ENCODE peak calls at places on chromosomes 7 and 10, in six cellular contexts. L is fibroblast of lung, P is lower leg skin, R is heart right ventricle, W is tibial artery, K is mesothelial cell of epicardium. X is an unnamed sample.

GRCh38 chr7:140723002-140723401 is 26.5 kb downstream of the NDUFB2 start:
- DNase-seq in R (no peak), K (no peak), L (no peak), P (no peak), W (no peak), X (no peak)

GRCh38 chr10:33494694-33495093 is 160.2 kb upstream of the NRP1 start:
- DNase-seq in K (no peak), P (no peak), W (no peak), R (no peak), L (no peak), X (no peak)

GRCh38 chr10:29617880-29618340 is 16.9 kb downstream of the SVIL start:
- DNase-seq in P (no peak), K (no peak), W (no peak), L (no peak), R (peak; percentile 44), X (no peak)

GRCh38 chr10:30980951-30981616 is 50.6 kb downstream of the ZNF438 start:
- DNase-seq in P (peak; percentile 93), K (no peak), L (peak; percentile 72), W (peak; percentile 88), R (peak; percentile 82), X (no peak)

GRCh38 chr7:92763636-92764423 is 72.5 kb downstream of the CDK6 start:
- DNase-seq in K (no peak), R (no peak), L (peak; percentile 91), P (no peak), W (no peak), X (no peak)

GRCh38 chr7:90412458-90413184 is 9.4 kb downstream of the CLDN12 start:
- DNase-seq in K (no peak), W (no peak), L (no peak), R (no peak), P (no peak), X (no peak)

GRCh38 chr10:117804470-117805011 is 242.2 kb downstream of the RAB11FIP2 start:
- DNase-seq in R (no peak), W (no peak), L (no peak), P (peak; percentile 15), K (no peak), X (no peak)

GRCh38 chr7:48279420-48279819 is 108.2 kb downstream of the ABCA13 start:
- DNase-seq in K (no peak), L (no peak), W (no peak), P (no peak), R (no peak), X (no peak)

GRCh38 chr7:2833087-2833910 is 10.8 kb downstream of the GNA12 start:
- DNase-seq in W (no peak), L (no peak), K (no peak), R (no peak), P (no peak), X (no peak)

GRCh38 chr7:150924256-150924851 is 53.8 kb downstream of the KCNH2 start:
- DNase-seq in W (no peak), L (no peak), P (no peak), K (no peak), R (no peak), X (no peak)

GRCh38 chr7:67937717-67938191 is 941.1 kb downstream of the TYW1 start:
- DNase-seq in W (no peak), R (peak; percentile 15), P (peak; percentile 25), K (peak; percentile 42), L (peak; percentile 97), X (peak; percentile 1)

GRCh38 chr10:75399461-75400162 is 2.0 kb downstream of the ZNF503 start:
- DNase-seq in R (peak; percentile 85), K (peak; percentile 80), L (peak; percentile 69), P (peak; percentile 79), W (peak; percentile 80), X (peak; percentile 66)

GRCh38 chr7:55130554-55131198 is 111.9 kb downstream of the EGFR start:
- DNase-seq in R (peak; percentile 46), P (no peak), L (peak; percentile 95), W (peak; percentile 52), K (no peak), X (peak; percentile 46)

GRCh38 chr7:131493559-131493958 is 62.9 kb downstream of the PODXL start:
- DNase-seq in W (no peak), L (no peak), K (no peak), P (no peak), R (no peak), X (no peak)

GRCh38 chr10:8059191-8059936 is 4.9 kb downstream of the GATA3 start:
- DNase-seq in L (no peak), R (no peak), P (no peak), K (no peak), W (no peak), X (no peak)

GRCh38 chr7:2224934-2225333 is 7.8 kb downstream of the MAD1L1 start:
- DNase-seq in L (no peak), P (peak; percentile 50), R (no peak), W (no peak), K (no peak), X (no peak)

GRCh38 chr7:32257632-32258031 is 187.4 kb upstream of the PDE1C start:
- DNase-seq in P (no peak), W (no peak), K (no peak), R (no peak), L (no peak), X (no peak)

GRCh38 chr7:127886248-127886647 is 145.0 kb downstream of the LRRC4 start:
- DNase-seq in W (no peak), L (no peak), P (no peak), K (no peak), R (no peak), X (no peak)

GRCh38 chr7:55251911-55252310 is 113.2 kb upstream of the LANCL2 start:
- DNase-seq in W (no peak), K (no peak), L (no peak), R (no peak), P (no peak), X (no peak)

GRCh38 chr7:73869011-73869785 is 8.2 kb downstream of the TMEM270 start:
- DNase-seq in W (no peak), R (no peak), L (peak; percentile 55), P (no peak), K (no peak), X (no peak)

GRCh38 chr10:127926455-127926854 is 19.6 kb downstream of the PTPRE start:
- DNase-seq in P (no peak), K (no peak), R (no peak), L (no peak), W (no peak), X (no peak)

GRCh38 chr7:96179341-96179740 is 142.6 kb downstream of the SLC25A13 start:
- DNase-seq in L (peak; percentile 7), R (no peak), K (no peak), P (no peak), W (no peak), X (no peak)

GRCh38 chr7:96178581-96178980 is 143.3 kb downstream of the SLC25A13 start:
- DNase-seq in L (no peak), W (no peak), P (no peak), K (no peak), R (no peak), X (no peak)

GRCh38 chr7:96181174-96181573 is 140.7 kb downstream of the SLC25A13 start:
- DNase-seq in R (no peak), K (no peak), W (no peak), P (no peak), L (peak; percentile 10), X (no peak)

GRCh38 chr7:96177353-96177752 is 144.5 kb downstream of the SLC25A13 start:
- DNase-seq in W (no peak), K (no peak), P (no peak), R (no peak), L (no peak), X (no peak)

GRCh38 chr7:96179863-96180262 is 142.0 kb downstream of the SLC25A13 start:
- DNase-seq in W (no peak), R (no peak), K (no peak), L (no peak), P (no peak), X (no peak)
- TF ChIP-seq CTCF in W (no peak), R (no peak), K (no peak), L (peak; percentile 17), P (no peak), X (no peak)

DNA sequence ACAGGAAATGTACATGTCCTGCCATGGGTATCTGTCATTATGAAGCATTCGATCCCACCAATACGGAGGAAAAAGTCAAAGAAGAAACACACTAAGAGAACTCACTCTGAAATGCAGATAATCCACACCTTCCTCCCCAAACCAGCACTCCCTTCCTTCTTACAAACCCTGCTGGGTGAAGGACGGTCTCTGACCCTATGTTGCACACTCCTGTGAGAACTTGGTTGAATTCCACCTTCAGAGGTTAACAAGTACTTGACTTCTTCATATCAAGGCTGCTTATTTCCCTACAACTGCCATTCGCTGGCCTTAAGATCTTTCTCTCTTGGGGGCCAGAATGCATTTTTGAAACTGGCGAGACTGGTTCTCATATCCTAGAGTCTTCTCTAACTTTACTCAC is 16.6 kb downstream of the YWHAG start:
- DNase-seq in P (no peak), W (no peak), L (no peak), R (no peak), K (no peak), X (no peak)
- TF ChIP-seq CTCF in P (no peak), W (no peak), L (no peak), R (no peak), K (no peak), X (no peak)

DNA sequence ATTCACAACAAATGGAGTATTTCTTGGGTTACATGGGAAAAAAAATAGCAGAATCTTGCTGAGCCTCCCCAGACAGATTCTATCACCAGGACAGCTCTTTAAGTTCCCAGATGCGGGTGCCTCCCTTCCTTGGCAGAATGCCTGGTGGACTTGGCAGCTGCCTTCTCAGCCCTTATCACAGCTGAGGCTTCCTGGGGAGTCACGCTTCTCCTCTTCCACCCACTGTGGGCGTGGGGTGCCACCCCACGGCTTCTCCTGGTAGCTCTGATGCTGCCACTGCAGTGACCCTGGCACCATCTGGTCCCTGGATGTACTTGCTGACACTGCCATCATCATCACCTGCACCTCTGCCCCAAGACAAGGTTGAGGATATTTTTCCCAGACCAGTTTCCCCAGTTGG is 16.2 kb upstream of the NME8 start:
- DNase-seq in W (peak; percentile 81), L (peak; percentile 2), R (peak; percentile 71), K (peak; percentile 48), P (peak; percentile 81), X (no peak)
- TF ChIP-seq CTCF in W (no peak), L (peak; percentile 4), R (no peak), K (no peak), P (no peak), X (no peak)

GRCh38 chr7:88835147-88835728 is 39.7 kb upstream of the TEX47 start:
- DNase-seq in K (no peak), P (no peak), L (peak; percentile 2), W (no peak), R (no peak), X (peak; percentile 15)
- TF ChIP-seq CTCF in K (peak; percentile 57), P (no peak), L (no peak), W (no peak), R (no peak), X (peak; percentile 72)

GRCh38 chr10:84593546-84593945 is 265.2 kb downstream of the CCSER2 start:
- DNase-seq in P (no peak), L (no peak), W (no peak), R (no peak), K (no peak), X (no peak)

GRCh38 chr10:84600947-84601346 is 272.6 kb downstream of the CCSER2 start:
- DNase-seq in W (no peak), P (no peak), K (peak; percentile 16), R (no peak), L (no peak), X (no peak)

GRCh38 chr10:84603971-84604370 is 275.6 kb downstream of the CCSER2 start:
- DNase-seq in W (no peak), K (no peak), R (no peak), L (no peak), P (no peak), X (no peak)

GRCh38 chr10:84599254-84599653 is 270.9 kb downstream of the CCSER2 start:
- DNase-seq in P (no peak), R (no peak), W (no peak), L (no peak), K (no peak), X (no peak)
- TF ChIP-seq CTCF in P (no peak), R (no peak), W (no peak), L (no peak), K (no peak), X (no peak)